ENCODE peak calls at places on chromosomes 12 and 14, in six cellular contexts. One of them, this sample, is unnamed.

GRCh38 chr14:20384321-20384720 is 29.0 kb downstream of the TEP1 start:
- DNase-seq in A549: no peak
- DNase-seq in HepG2: no peak
- DNase-seq in GM23338: no peak
- DNase-seq in heart right ventricle: no peak
- DNase-seq in CD4-positive, alpha-beta T cell: no peak
- DNase-seq in this sample: no peak

GRCh38 chr12:57477710-57478681 is 1.7 kb downstream of the ARHGAP9 start:
- DNase-seq in CD4-positive, alpha-beta T cell: no peak
- DNase-seq in heart right ventricle: no peak
- DNase-seq in HepG2: no peak
- DNase-seq in GM23338: no peak
- DNase-seq in A549: no peak
- DNase-seq in this sample: no peak

GRCh38 chr12:24948816-24949722 is at the start of gene BCAT1:
- DNase-seq in CD4-positive, alpha-beta T cell: no peak
- DNase-seq in heart right ventricle: peak; percentile 66
- DNase-seq in GM23338: peak; percentile 89
- DNase-seq in HepG2: peak; percentile 61
- DNase-seq in A549: peak; percentile 65
- DNase-seq in this sample: no peak

GRCh38 chr12:13100882-13101769 is 2.3 kb downstream of the GSG1 start:
- DNase-seq in A549: peak; percentile 83
- DNase-seq in heart right ventricle: peak; percentile 91
- DNase-seq in HepG2: peak; percentile 47
- DNase-seq in CD4-positive, alpha-beta T cell: peak; percentile 87
- DNase-seq in GM23338: peak; percentile 92
- DNase-seq in this sample: peak; percentile 67

GRCh38 chr12:1796515-1797010 is 23.8 kb upstream of the LRTM2 start:
- DNase-seq in A549: no peak
- DNase-seq in CD4-positive, alpha-beta T cell: no peak
- DNase-seq in GM23338: peak; percentile 51
- DNase-seq in HepG2: no peak
- DNase-seq in heart right ventricle: peak; percentile 55
- DNase-seq in this sample: no peak

GRCh38 chr14:54191846-54192245 is 205.0 kb upstream of the CDKN3 start:
- DNase-seq in CD4-positive, alpha-beta T cell: no peak
- DNase-seq in A549: no peak
- DNase-seq in GM23338: no peak
- DNase-seq in heart right ventricle: no peak
- DNase-seq in HepG2: no peak
- DNase-seq in this sample: no peak

GRCh38 chr14:93903342-93904184 is 23.6 kb upstream of the FAM181A start:
- DNase-seq in HepG2: peak; percentile 54
- DNase-seq in A549: peak; percentile 20
- DNase-seq in GM23338: peak; percentile 73
- DNase-seq in heart right ventricle: no peak
- DNase-seq in CD4-positive, alpha-beta T cell: no peak
- DNase-seq in this sample: peak; percentile 15

GRCh38 chr12:1453801-1454200 is 140.6 kb downstream of the FBXL14 start:
- DNase-seq in A549: no peak
- DNase-seq in GM23338: peak; percentile 43
- DNase-seq in CD4-positive, alpha-beta T cell: no peak
- DNase-seq in heart right ventricle: no peak
- DNase-seq in HepG2: no peak
- DNase-seq in this sample: no peak

GRCh38 chr14:96616168-96616681 is 114.0 kb downstream of the PAPOLA start:
- DNase-seq in CD4-positive, alpha-beta T cell: no peak
- DNase-seq in GM23338: peak; percentile 44
- DNase-seq in HepG2: no peak
- DNase-seq in A549: no peak
- DNase-seq in heart right ventricle: no peak
- DNase-seq in this sample: no peak

GRCh38 chr12:27015730-27016076 is 1.5 kb upstream of the TM7SF3 start:
- DNase-seq in heart right ventricle: no peak
- DNase-seq in CD4-positive, alpha-beta T cell: no peak
- DNase-seq in HepG2: no peak
- DNase-seq in A549: peak; percentile 18
- DNase-seq in GM23338: peak; percentile 52
- DNase-seq in this sample: peak; percentile 56

GRCh38 chr12:106780010-106780625 is 5.6 kb downstream of the RIC8B start:
- DNase-seq in HepG2: no peak
- DNase-seq in heart right ventricle: no peak
- DNase-seq in A549: no peak
- DNase-seq in GM23338: no peak
- DNase-seq in CD4-positive, alpha-beta T cell: no peak
- DNase-seq in this sample: no peak

GRCh38 chr12:113852695-113853490 is 113.2 kb downstream of the RBM19 start:
- DNase-seq in GM23338: no peak
- DNase-seq in HepG2: no peak
- DNase-seq in CD4-positive, alpha-beta T cell: no peak
- DNase-seq in heart right ventricle: no peak
- DNase-seq in A549: no peak
- DNase-seq in this sample: no peak

GRCh38 chr14:54737132-54737711 is 165.4 kb downstream of the GCH1 start:
- DNase-seq in A549: no peak
- DNase-seq in heart right ventricle: no peak
- DNase-seq in CD4-positive, alpha-beta T cell: no peak
- DNase-seq in HepG2: no peak
- DNase-seq in GM23338: no peak
- DNase-seq in this sample: no peak

GRCh38 chr12:52612431-52613290 is 5.7 kb downstream of the KRT73 start:
- DNase-seq in A549: no peak
- DNase-seq in CD4-positive, alpha-beta T cell: no peak
- DNase-seq in HepG2: no peak
- DNase-seq in heart right ventricle: no peak
- DNase-seq in GM23338: no peak
- DNase-seq in this sample: no peak

DNA sequence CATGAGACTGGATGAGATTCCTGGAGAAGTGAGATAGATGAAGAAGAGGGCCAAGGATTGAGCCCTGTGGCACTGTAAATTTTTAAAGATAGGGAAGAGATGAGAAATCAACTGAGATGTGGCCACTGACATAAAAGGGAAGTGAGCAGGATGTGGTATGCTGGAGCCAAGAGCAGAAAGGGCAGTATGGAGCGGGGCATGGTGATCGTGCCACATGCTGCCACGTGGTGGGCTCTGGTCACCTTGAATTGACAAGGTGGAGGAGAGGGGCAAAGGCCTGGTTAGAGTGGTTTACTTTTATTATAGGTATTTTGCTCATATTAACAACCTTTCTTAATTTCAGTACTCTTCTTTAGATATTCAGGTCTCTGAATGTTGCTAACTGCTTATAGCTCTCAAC is 257.9 kb downstream of the NEDD1 start:
- DNase-seq in HepG2: no peak
- DNase-seq in CD4-positive, alpha-beta T cell: no peak
- DNase-seq in heart right ventricle: no peak
- DNase-seq in A549: no peak
- DNase-seq in GM23338: no peak
- DNase-seq in this sample: no peak
- H3K27ac ChIP-seq in HepG2: no peak overlapping the region
- H3K27ac ChIP-seq in CD4-positive, alpha-beta T cell: no peak overlapping the region
- H3K27ac ChIP-seq in heart right ventricle: no peak overlapping the region
- H3K27ac ChIP-seq in A549: no peak overlapping the region
- H3K27ac ChIP-seq in GM23338: no peak overlapping the region
- H3K27ac ChIP-seq in this sample: no peak overlapping the region

DNA sequence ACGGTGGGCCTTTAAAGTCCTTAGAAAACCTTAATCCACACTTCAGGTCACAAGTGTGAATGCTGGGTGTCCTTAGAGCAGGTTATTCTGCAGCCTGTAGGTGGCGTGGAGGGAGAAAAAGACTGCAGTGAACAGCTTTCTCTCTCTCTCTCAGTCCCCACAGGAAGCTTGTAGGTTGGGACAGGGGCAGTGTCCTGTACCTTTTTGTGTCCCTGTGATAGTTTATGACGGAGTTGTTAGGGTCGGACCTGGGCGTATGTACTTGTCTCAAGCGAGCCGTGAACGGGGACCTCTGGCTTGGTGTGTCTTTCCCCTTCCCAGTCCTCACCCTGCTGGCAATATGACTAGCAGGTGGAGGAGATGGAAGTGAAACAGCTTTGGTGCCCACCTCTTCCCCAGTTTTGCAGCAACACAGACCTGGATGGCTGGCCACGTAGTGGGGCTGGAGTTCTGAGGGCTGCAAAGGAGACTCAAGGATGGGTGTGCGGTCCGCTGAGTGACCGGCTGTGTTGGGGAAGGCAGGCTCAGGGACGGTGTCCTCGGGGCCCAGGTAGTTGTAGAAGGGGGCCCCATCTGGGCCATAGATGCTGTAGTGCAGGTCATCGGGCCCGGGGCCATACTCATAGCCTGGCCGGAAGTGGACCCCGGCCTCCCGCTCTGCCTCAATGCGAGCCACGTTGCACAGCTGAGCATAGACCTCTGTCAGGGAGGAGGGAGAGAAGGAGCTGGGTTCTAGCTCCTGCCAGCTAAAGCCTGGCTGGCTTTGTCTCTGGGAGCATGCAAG is 8.9 kb downstream of the ISCA2 start:
- DNase-seq in heart right ventricle: no peak
- DNase-seq in CD4-positive, alpha-beta T cell: no peak
- DNase-seq in HepG2: peak; percentile 50
- DNase-seq in A549: peak; percentile 44
- DNase-seq in GM23338: peak; percentile 83
- DNase-seq in this sample: no peak
- TF ChIP-seq CTCF in heart right ventricle: no peak
- TF ChIP-seq CTCF in CD4-positive, alpha-beta T cell: no peak
- TF ChIP-seq CTCF in HepG2: peak; percentile 69
- TF ChIP-seq CTCF in A549: peak; percentile 60
- TF ChIP-seq CTCF in GM23338: peak; percentile 73
- TF ChIP-seq CTCF in this sample: peak; percentile 40

GRCh38 chr14:91899213-91899612 is 31.9 kb upstream of the TC2N start:
- DNase-seq in HepG2: no peak
- DNase-seq in A549: no peak
- DNase-seq in CD4-positive, alpha-beta T cell: no peak
- DNase-seq in GM23338: no peak
- DNase-seq in heart right ventricle: no peak
- DNase-seq in this sample: no peak
- H3K27ac ChIP-seq in HepG2: no peak overlapping the region
- H3K27ac ChIP-seq in A549: no peak overlapping the region
- H3K27ac ChIP-seq in CD4-positive, alpha-beta T cell: no peak overlapping the region
- H3K27ac ChIP-seq in GM23338: no peak overlapping the region
- H3K27ac ChIP-seq in heart right ventricle: peak overlapping the region; percentile 70
- H3K27ac ChIP-seq in this sample: no peak overlapping the region

GRCh38 chr14:21748869-21749303 is 75.3 kb upstream of the OR4E1 start:
- DNase-seq in HepG2: peak; percentile 56
- DNase-seq in A549: peak; percentile 15
- DNase-seq in CD4-positive, alpha-beta T cell: peak; percentile 14
- DNase-seq in heart right ventricle: no peak
- DNase-seq in GM23338: peak; percentile 88
- DNase-seq in this sample: peak; percentile 32
- TF ChIP-seq CTCF in HepG2: peak; percentile 81
- TF ChIP-seq CTCF in A549: peak; percentile 63
- TF ChIP-seq CTCF in CD4-positive, alpha-beta T cell: peak; percentile 78
- TF ChIP-seq CTCF in heart right ventricle: no peak
- TF ChIP-seq CTCF in GM23338: peak; percentile 81
- TF ChIP-seq CTCF in this sample: peak; percentile 78

This sample was measured in HCT116.